ENCODE peak calls at places on chromosomes 6 and 20, in eight cellular contexts. J is neuronal stem cell, H is T-helper 1 cell, Q is WTC11, F is SW480, X is adipocyte, T is cardiac muscle cell, K is T-helper 17 cell. Y is an unnamed sample.

GRCh38 chr6:158068893-158069799 is 87.5 kb downstream of the SYNJ2 start:
- DNase-seq in X (peak), F (peak), K (no peak), T (no peak), J (no peak), H (no peak), Q (no peak), Y (peak)

GRCh38 chr6:11251553-11252358 is 19.3 kb upstream of the NEDD9 start:
- DNase-seq in Q (no peak), T (no peak), F (peak), J (no peak), H (no peak), K (no peak), X (peak), Y (no peak)

GRCh38 chr6:32761084-32761483 is 2.2 kb downstream of the HLA-DQB2 start:
- DNase-seq in J (no peak), H (no peak), F (no peak), Q (no peak), T (no peak), X (no peak), K (no peak), Y (no peak)

GRCh38 chr6:100220543-100220942 is 226.5 kb upstream of the MCHR2 start:
- DNase-seq in H (no peak), F (no peak), X (no peak), J (no peak), Q (no peak), T (no peak), K (no peak), Y (no peak)

GRCh38 chr6:100194535-100194934 is 200.5 kb upstream of the MCHR2 start:
- DNase-seq in T (no peak), J (no peak), X (no peak), F (no peak), K (no peak), H (no peak), Q (no peak), Y (no peak)

GRCh38 chr6:34241351-34242215 is 4.9 kb downstream of the HMGA1 start:
- DNase-seq in J (no peak), F (no peak), T (no peak), H (no peak), K (no peak), X (no peak), Q (no peak), Y (no peak)

GRCh38 chr20:50874758-50875665 is 56.2 kb downstream of the ADNP start:
- DNase-seq in H (no peak), Q (no peak), K (no peak), J (no peak), T (peak), F (no peak), X (no peak), Y (no peak)

GRCh38 chr6:47031656-47032055 is 10.5 kb downstream of the ADGRF1 start:
- DNase-seq in F (no peak), X (no peak), T (no peak), Q (no peak), H (no peak), J (no peak), K (no peak), Y (no peak)

GRCh38 chr6:88989215-88989614 is 25.8 kb upstream of the RNGTT start:
- DNase-seq in J (no peak), F (no peak), Q (no peak), X (peak), H (no peak), K (no peak), T (no peak), Y (no peak)

GRCh38 chr20:61896058-61896961 is 169.4 kb downstream of the TAF4 start:
- DNase-seq in X (peak), H (no peak), K (no peak), J (peak), T (peak), F (peak), Q (peak), Y (peak)

GRCh38 chr6:146135167-146135566 is 106.3 kb downstream of the GRM1 start:
- DNase-seq in H (no peak), K (no peak), F (no peak), X (no peak), T (no peak), J (no peak), Q (no peak), Y (no peak)

GRCh38 chr6:28349344-28349891 is 329 bp upstream of the ZKSCAN3 start:
- DNase-seq in T (no peak), X (no peak), F (no peak), K (no peak), H (no peak), Q (no peak), J (no peak), Y (no peak)

GRCh38 chr6:34465551-34466241 is at the start of gene PACSIN1:
- DNase-seq in K (no peak), H (no peak), T (peak), Q (peak), F (no peak), X (no peak), J (peak), Y (no peak)

GRCh38 chr20:52152416-52152815 is 39.2 kb downstream of the ZFP64 start:
- DNase-seq in F (no peak), X (no peak), H (no peak), K (no peak), Q (no peak), J (no peak), T (no peak), Y (no peak)

GRCh38 chr6:37279366-37280134 is 21.6 kb upstream of the TMEM217 start:
- DNase-seq in J (no peak), X (peak), Q (no peak), T (no peak), K (no peak), H (no peak), F (no peak), Y (no peak)

GRCh38 chr6:26536571-26537159 is 1.5 kb upstream of the HMGN4 start:
- DNase-seq in T (peak), H (no peak), Q (no peak), K (no peak), F (peak), X (peak), J (peak), Y (no peak)

GRCh38 chr6:117629119-117629518 is 26.8 kb upstream of the GOPC start:
- DNase-seq in F (no peak), Q (no peak), H (no peak), X (no peak), J (no peak), T (no peak), K (no peak), Y (no peak)

GRCh38 chr6:125832396-125832795 is 41.6 kb downstream of the NCOA7 start:
- DNase-seq in H (no peak), Q (no peak), K (no peak), J (no peak), T (peak), X (no peak), F (no peak), Y (no peak)

Y was measured in LoVo.